ENCODE peak calls at places on chromosomes 12 and 14, in five cellular contexts. T is uterus, C is sigmoid colon, V is transverse colon, X is stomach. S is an unnamed sample.

GRCh38 chr12:34602213-34602940 is 580.1 kb downstream of the ALG10 start:
- DNase-seq in T (no peak), C (peak; percentile 52), V (no peak), X (no peak), S (no peak)

GRCh38 chr12:120866143-120866542 is 38.0 kb downstream of the SPPL3 start:
- DNase-seq in T (no peak), C (no peak), V (no peak), X (no peak), S (no peak)

GRCh38 chr14:64178814-64179213 is 115.4 kb downstream of the ESR2 start:
- DNase-seq in T (no peak), C (no peak), V (no peak), X (no peak), S (no peak)

GRCh38 chr14:56172571-56172971 is 54.4 kb downstream of the PELI2 start:
- DNase-seq in T (no peak), C (no peak), V (no peak), X (no peak), S (no peak)

GRCh38 chr12:117809509-117809908 is 159.3 kb downstream of the KSR2 start:
- DNase-seq in T (no peak), C (no peak), V (no peak), X (no peak), S (no peak)

GRCh38 chr14:99727096-99727870 is 43.2 kb downstream of the CYP46A1 start:
- DNase-seq in T (peak; percentile 12), C (peak; percentile 60), V (no peak), X (peak; percentile 18), S (peak; percentile 6)

GRCh38 chr14:77039285-77040058 is 11.0 kb upstream of the IRF2BPL start:
- DNase-seq in T (peak; percentile 39), C (no peak), V (peak; percentile 39), X (no peak), S (no peak)

GRCh38 chr12:11016937-11017336 is 5.5 kb downstream of the TAS2R19 start:
- DNase-seq in T (no peak), C (no peak), V (peak; percentile 16), X (no peak), S (no peak)

GRCh38 chr12:29782821-29783772 is 645 bp downstream of the TMTC1 start:
- DNase-seq in T (peak; percentile 27), C (peak; percentile 75), V (no peak), X (peak; percentile 28), S (peak; percentile 38)

GRCh38 chr12:108468149-108468968 is 46.7 kb upstream of the FICD start:
- DNase-seq in T (no peak), C (no peak), V (no peak), X (no peak), S (no peak)

GRCh38 chr12:64893961-64894360 is 69.5 kb downstream of the TBC1D30 start:
- DNase-seq in T (no peak), C (no peak), V (no peak), X (no peak), S (no peak)

GRCh38 chr12:75820848-75821578 is 210.6 kb downstream of the PHLDA1 start:
- DNase-seq in T (peak; percentile 29), C (peak; percentile 81), V (peak; percentile 26), X (no peak), S (peak; percentile 31)

GRCh38 chr12:20493924-20494323 is 125.6 kb downstream of the PDE3A start:
- DNase-seq in T (no peak), C (no peak), V (no peak), X (no peak), S (no peak)

GRCh38 chr14:105281354-105282097 is 19.3 kb downstream of the BRF1 start:
- DNase-seq in T (no peak), C (no peak), V (no peak), X (no peak), S (no peak)

GRCh38 chr12:130832561-130833209 is 6.4 kb downstream of the STX2 start:
- DNase-seq in T (no peak), C (no peak), V (no peak), X (no peak), S (no peak)

GRCh38 chr12:53952335-53952694 is 2.4 kb upstream of the HOXC12 start:
- DNase-seq in T (no peak), C (no peak), V (no peak), X (no peak), S (no peak)

GRCh38 chr14:64763801-64764511 is 59.7 kb downstream of the PLEKHG3 start:
- DNase-seq in T (peak; percentile 49), C (no peak), V (peak; percentile 8), X (no peak), S (no peak)

GRCh38 chr12:119704065-119704747 is 36.3 kb downstream of the PRKAB1 start:
- DNase-seq in T (no peak), C (no peak), V (no peak), X (no peak), S (peak; percentile 44)

GRCh38 chr12:111170559-111170958 is 198.3 kb downstream of the PHETA1 start:
- DNase-seq in T (no peak), C (no peak), V (no peak), X (no peak), S (no peak)

GRCh38 chr12:39375206-39375808 is 67.6 kb downstream of the KIF21A start:
- DNase-seq in T (no peak), C (no peak), V (no peak), X (no peak), S (no peak)

GRCh38 chr14:101116065-101116464 is 212.5 kb upstream of the RTL1 start:
- DNase-seq in T (no peak), C (peak; percentile 27), V (no peak), X (no peak), S (no peak)

GRCh38 chr12:12726543-12727093 is 9.4 kb downstream of the CDKN1B start:
- DNase-seq in T (no peak), C (no peak), V (no peak), X (no peak), S (no peak)

GRCh38 chr12:120749256-120749655 is 23.6 kb downstream of the ACADS start:
- DNase-seq in T (no peak), C (no peak), V (no peak), X (no peak), S (no peak)

GRCh38 chr14:102951034-102951433 is 28.6 kb downstream of the AMN start:
- DNase-seq in T (peak; percentile 36), C (no peak), V (no peak), X (no peak), S (no peak)

GRCh38 chr12:132174703-132175490 is 30.6 kb downstream of the NOC4L start:
- DNase-seq in T (no peak), C (no peak), V (no peak), X (peak; percentile 54), S (no peak)

GRCh38 chr12:132175496-132176357 is 31.5 kb downstream of the NOC4L start:
- DNase-seq in T (no peak), C (no peak), V (no peak), X (peak; percentile 47), S (no peak)

GRCh38 chr12:132178314-132178713 is 34.1 kb downstream of the NOC4L start:
- DNase-seq in T (no peak), C (no peak), V (no peak), X (no peak), S (no peak)

GRCh38 chr12:132176920-132177551 is 32.8 kb downstream of the NOC4L start:
- DNase-seq in T (no peak), C (no peak), V (no peak), X (no peak), S (no peak)

DNA sequence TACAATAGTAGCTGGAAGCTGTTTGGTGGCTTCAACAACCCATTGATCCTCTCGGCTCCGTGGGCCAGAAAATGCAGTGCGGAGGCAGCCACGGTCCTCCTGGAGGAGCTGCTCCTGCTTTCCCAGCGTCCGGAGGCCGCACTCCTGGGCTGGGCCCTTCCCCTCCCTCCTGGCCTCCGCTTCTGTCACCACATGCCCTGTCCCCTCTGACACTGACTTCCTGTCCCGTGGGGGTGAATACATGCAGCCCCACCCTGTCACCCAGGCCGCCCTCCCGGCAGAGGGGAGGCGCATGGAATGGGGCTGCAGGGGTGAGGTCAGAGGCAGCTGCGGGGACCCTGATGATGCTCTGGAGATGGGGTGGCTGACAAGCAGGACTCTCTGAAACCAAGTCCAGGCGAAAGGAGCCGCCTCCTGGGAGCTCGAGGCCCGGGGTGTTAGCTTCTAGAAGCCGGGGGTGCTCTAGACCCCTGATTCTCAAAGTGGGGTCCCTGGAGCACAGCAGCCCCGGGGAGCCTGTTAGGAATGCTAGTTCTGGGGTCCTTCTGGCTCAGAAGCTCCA is 32.2 kb downstream of the NOC4L start:
- DNase-seq in T (no peak), C (no peak), V (no peak), X (no peak), S (no peak)
- H3K4me1 ChIP-seq in T (no peaks in the 10 kb centered on the region), C (no peaks in the 10 kb centered on the region), V (no peaks in the 10 kb centered on the region), X (peaks cover 18% of the 10 kb centered on the region), S (peaks cover 5% of the 10 kb centered on the region)

GRCh38 chr12:9784816-9785215 is 24.1 kb upstream of the CD69 start:
- DNase-seq in T (no peak), C (no peak), V (no peak), X (no peak), S (no peak)

GRCh38 chr12:9781360-9781759 is 20.7 kb upstream of the CD69 start:
- DNase-seq in T (no peak), C (no peak), V (no peak), X (no peak), S (no peak)

GRCh38 chr12:9784326-9784725 is 23.6 kb upstream of the CD69 start:
- DNase-seq in T (no peak), C (no peak), V (no peak), X (no peak), S (no peak)

GRCh38 chr12:9779209-9779608 is 18.5 kb upstream of the CD69 start:
- DNase-seq in T (no peak), C (no peak), V (no peak), X (no peak), S (no peak)

GRCh38 chr12:9782547-9783382 is 22.1 kb upstream of the CD69 start:
- DNase-seq in T (no peak), C (no peak), V (no peak), X (no peak), S (no peak)
- TF ChIP-seq POLR2A in T (no peak), C (no peak), V (no peak), X (no peak), S (no peak)

GRCh38 chr12:94704452-94704871 is 54.1 kb upstream of the TMCC3 start:
- DNase-seq in T (peak; percentile 37), C (no peak), V (no peak), X (peak; percentile 51), S (no peak)

GRCh38 chr12:94701711-94702110 is 51.4 kb upstream of the TMCC3 start:
- DNase-seq in T (no peak), C (no peak), V (no peak), X (no peak), S (no peak)

GRCh38 chr12:94707892-94708291 is 57.5 kb upstream of the TMCC3 start:
- DNase-seq in T (peak; percentile 78), C (peak; percentile 75), V (peak; percentile 17), X (no peak), S (no peak)

GRCh38 chr12:94705656-94706055 is 55.3 kb upstream of the TMCC3 start:
- DNase-seq in T (no peak), C (no peak), V (no peak), X (no peak), S (no peak)

GRCh38 chr12:94706250-94706661 is 55.9 kb upstream of the TMCC3 start:
- DNase-seq in T (no peak), C (no peak), V (no peak), X (no peak), S (no peak)
- H3K4me1 ChIP-seq in T (no peaks in the 10 kb centered on the region), C (peaks cover 19% of the 10 kb centered on the region), V (peaks cover 6% of the 10 kb centered on the region), X (peaks cover 20% of the 10 kb centered on the region), S (peaks cover 21% of the 10 kb centered on the region)

DNA sequence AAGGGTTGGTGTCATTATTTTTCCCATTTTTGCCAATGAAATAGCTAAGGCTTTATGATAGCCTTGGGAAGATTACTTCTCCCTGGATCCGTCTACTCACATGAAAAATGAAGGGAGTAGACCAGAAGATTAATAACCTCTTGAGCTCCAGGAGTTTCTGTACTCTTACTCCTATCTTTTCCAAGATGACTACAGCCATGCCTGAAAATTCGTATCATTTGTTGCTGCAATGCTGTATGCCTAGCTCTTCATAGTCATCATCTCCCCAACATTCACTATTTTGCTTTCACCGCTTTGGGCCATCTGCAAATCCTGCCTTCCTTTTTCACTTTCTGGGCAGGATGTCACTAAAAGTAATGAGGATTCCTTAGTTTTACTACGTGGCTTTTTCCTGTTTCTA is 18.7 kb downstream of the TC2N start:
- DNase-seq in T (no peak), C (no peak), V (no peak), X (no peak), S (no peak)
- TF ChIP-seq POLR2A in T (no peak), C (no peak), V (no peak), X (no peak), S (no peak)